ENCODE peak calls at places on chromosomes 11 and 22, in six cellular contexts. H, W, F, D, S and P are unnamed samples. For H3K4me1, the result is how much of the 10 kb centered on the place peaks cover.

GRCh38 chr22:25955323-25955722 is 213.3 kb downstream of the MYO18B start:
- ATAC-seq in D (no peak), H (no peak), W (no peak), S (no peak), F (no peak), P (no peak)

GRCh38 chr11:12199231-12199948 is 89.0 kb downstream of the MICAL2 start:
- ATAC-seq in D (no peak), S (peak), H (peak), F (no peak), W (no peak), P (no peak)

GRCh38 chr22:19289475-19290161 is 1.9 kb downstream of the CLTCL1 start:
- ATAC-seq in D (no peak), W (no peak), S (no peak), H (no peak), F (peak), P (no peak)

GRCh38 chr11:93571612-93572011 is 28.4 kb upstream of the SMCO4 start:
- ATAC-seq in W (no peak), H (no peak), S (no peak), D (no peak), F (no peak), P (no peak)

GRCh38 chr11:36363361-36364272 is 67.5 kb downstream of the PRR5L start:
- ATAC-seq in S (no peak), H (no peak), W (no peak), F (no peak), D (no peak), P (no peak)

GRCh38 chr11:123197711-123198110 is 2.7 kb upstream of the CLMP start:
- ATAC-seq in S (no peak), F (no peak), H (no peak), D (no peak), W (no peak), P (no peak)

GRCh38 chr11:105891685-105892084 is 130.4 kb downstream of the MSANTD4 start:
- ATAC-seq in W (no peak), H (no peak), S (no peak), D (no peak), F (no peak), P (no peak)

GRCh38 chr11:91946397-91947090 is 278.1 kb upstream of the FAT3 start:
- ATAC-seq in W (no peak), F (no peak), S (no peak), D (no peak), H (no peak), P (peak)

GRCh38 chr11:124915541-124916369 is 3.3 kb upstream of the HEPN1 start:
- ATAC-seq in D (no peak), W (no peak), S (no peak), H (no peak), F (no peak), P (no peak)

GRCh38 chr22:47042861-47043496 is 280.5 kb downstream of the TBC1D22A start:
- ATAC-seq in W (no peak), D (no peak), F (no peak), H (no peak), S (no peak), P (no peak)

GRCh38 chr11:118610773-118611432 is 3.5 kb downstream of the PHLDB1 start:
- ATAC-seq in W (peak), H (peak), F (peak), S (peak), D (peak), P (peak)

GRCh38 chr11:18792827-18793226 is 1.2 kb upstream of the PTPN5 start:
- ATAC-seq in D (no peak), H (no peak), F (no peak), W (no peak), S (no peak), P (no peak)

GRCh38 chr11:13318498-13319295 is 41.1 kb downstream of the BMAL1 start:
- ATAC-seq in W (no peak), S (no peak), H (peak), F (no peak), D (no peak), P (no peak)

GRCh38 chr11:115215694-115216615 is 288.3 kb downstream of the CADM1 start:
- ATAC-seq in D (no peak), W (no peak), H (no peak), F (no peak), S (no peak), P (no peak)

GRCh38 chr11:34773211-34773610 is 143.0 kb downstream of the APIP start:
- ATAC-seq in D (no peak), S (no peak), F (peak), W (no peak), H (no peak), P (no peak)

GRCh38 chr11:108698844-108699642 is 34.2 kb downstream of the DDX10 start:
- ATAC-seq in W (no peak), S (peak), D (no peak), H (peak), F (no peak), P (no peak)

GRCh38 chr11:85809191-85809590 is 1.8 kb downstream of the SYTL2 start:
- ATAC-seq in D (no peak), H (no peak), F (no peak), W (no peak), S (no peak), P (no peak)

GRCh38 chr11:58830693-58831301 is 13.7 kb downstream of the GLYATL2 start:
- ATAC-seq in W (peak), S (no peak), D (no peak), F (no peak), H (no peak), P (no peak)

GRCh38 chr22:45511847-45512261 is 9.2 kb downstream of the FBLN1 start:
- ATAC-seq in W (no peak), F (no peak), D (peak), H (peak), S (peak), P (peak)

GRCh38 chr11:86672007-86672621 is at the start of gene ME3:
- ATAC-seq in F (peak), W (peak), S (peak), D (peak), H (peak), P (peak)

GRCh38 chr11:83019888-83020579 is 51.7 kb downstream of the RAB30 start:
- ATAC-seq in H (no peak), D (peak), F (no peak), S (peak), W (peak), P (peak)

GRCh38 chr22:50620861-50621490 is 7.0 kb downstream of the ARSA start:
- ATAC-seq in D (peak), W (peak), H (peak), S (peak), F (peak), P (peak)

GRCh38 chr22:23835773-23836144 is 3.0 kb downstream of the DERL3 start:
- ATAC-seq in F (no peak), W (no peak), D (peak), H (no peak), S (no peak), P (no peak)

GRCh38 chr11:30059172-30059815 is 42.5 kb upstream of the KCNA4 start:
- ATAC-seq in W (no peak), S (no peak), H (no peak), D (no peak), F (no peak), P (no peak)

GRCh38 chr11:101862410-101863233 is 52.2 kb upstream of the CEP126 start:
- ATAC-seq in F (peak), S (peak), D (peak), H (peak), W (peak), P (peak)

GRCh38 chr11:79243412-79244174 is 197.2 kb downstream of the TENM4 start:
- ATAC-seq in S (no peak), W (no peak), F (no peak), D (peak), H (no peak), P (no peak)

GRCh38 chr11:123640029-123640428 is 14.4 kb downstream of the SCN3B start:
- ATAC-seq in F (no peak), S (no peak), D (no peak), H (no peak), W (no peak), P (no peak)

GRCh38 chr22:29856496-29856895 is 18.4 kb upstream of the ASCC2 start:
- ATAC-seq in H (no peak), W (no peak), F (no peak), D (no peak), S (no peak), P (no peak)

GRCh38 chr11:111941963-111942362 is 4.8 kb downstream of the DIXDC1 start:
- ATAC-seq in H (no peak), F (no peak), S (no peak), W (no peak), D (peak), P (no peak)

GRCh38 chr22:47053865-47054185 is 291.4 kb downstream of the TBC1D22A start:
- ATAC-seq in W (no peak), D (no peak), H (peak), S (no peak), F (no peak), P (no peak)

GRCh38 chr11:122076721-122077120 is 39.3 kb downstream of the BLID start:
- ATAC-seq in D (no peak), S (no peak), W (no peak), H (no peak), F (no peak), P (no peak)

GRCh38 chr22:50735739-50736030 is 2.3 kb upstream of the ACR start:
- ATAC-seq in W (no peak), H (no peak), S (no peak), F (no peak), D (no peak), P (no peak)

GRCh38 chr11:21806508-21806907 is 386.4 kb upstream of the ANO5 start:
- ATAC-seq in W (no peak), D (no peak), H (no peak), S (no peak), F (no peak), P (no peak)

GRCh38 chr11:69312418-69313399 is 18.8 kb downstream of the MYEOV start:
- ATAC-seq in S (no peak), H (peak), F (no peak), D (peak), W (no peak), P (no peak)

GRCh38 chr11:8917157-8917820 is 6.3 kb downstream of the AKIP1 start:
- ATAC-seq in S (peak), H (peak), D (peak), F (peak), W (peak), P (peak)

DNA sequence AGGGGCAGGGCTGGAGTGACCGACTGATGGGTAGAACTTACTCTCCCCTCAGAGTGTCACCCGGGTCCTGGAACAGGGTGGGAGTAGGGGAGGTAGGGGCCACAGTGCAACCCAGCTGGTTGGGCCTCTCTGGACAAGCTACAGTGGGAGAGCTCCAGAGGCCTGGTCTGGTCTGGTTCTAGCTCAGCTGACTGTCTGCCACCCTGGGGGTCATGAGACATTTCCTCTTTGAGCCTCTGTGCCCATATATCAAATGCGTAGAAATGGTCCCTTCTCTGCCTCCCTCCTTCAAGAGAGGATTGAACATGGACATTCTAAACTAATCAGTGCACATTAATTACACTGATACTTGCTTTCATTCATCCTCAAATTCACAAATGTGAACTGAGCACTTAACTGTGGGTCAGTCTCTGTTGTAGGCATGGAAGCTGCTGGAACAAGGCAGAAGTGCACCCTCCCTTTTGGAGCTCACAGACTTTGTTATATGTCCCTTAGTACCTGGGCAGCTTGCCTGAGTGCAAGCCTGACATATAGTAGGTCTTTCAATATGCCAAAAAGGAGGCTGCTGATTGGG is 25.6 kb downstream of the ARHGEF17 start:
- ATAC-seq in D (no peak), W (no peak), S (no peak), H (no peak), F (no peak), P (no peak)
- H3K4me1 ChIP-seq in D (under half), W (under half), S (half or more), H (under half), F (under half), P (half or more)

DNA sequence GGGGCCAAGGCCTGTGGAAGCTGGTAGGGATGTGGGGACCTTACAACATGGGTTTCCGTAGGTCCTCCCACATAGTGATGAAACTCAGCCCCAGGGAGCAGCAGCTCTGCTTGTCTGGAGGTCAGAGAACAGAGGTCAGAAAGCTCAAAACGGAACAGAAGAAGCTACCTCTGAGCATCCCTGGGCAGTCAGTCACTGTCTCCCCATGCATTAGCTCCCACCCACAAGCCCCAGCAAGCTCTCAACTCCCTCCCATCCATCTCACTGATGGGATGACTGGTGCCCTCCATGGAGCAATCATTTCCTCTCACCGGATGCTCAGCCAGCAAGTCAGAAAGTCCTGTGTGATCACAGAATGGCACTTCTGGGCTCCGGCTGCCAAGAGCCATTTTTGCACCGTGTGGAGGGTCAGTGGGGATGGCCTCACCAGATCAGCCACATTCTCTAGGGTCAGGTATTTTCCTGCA is 1.9 kb downstream of the TPP1 start:
- ATAC-seq in F (no peak), W (no peak), S (no peak), D (no peak), H (no peak), P (no peak)
- H3K27ac ChIP-seq in F (no peak), W (no peak), S (no peak), D (no peak), H (peak), P (no peak)

GRCh38 chr11:94585375-94585774 is 18.2 kb downstream of the PIWIL4 start:
- ATAC-seq in W (no peak), H (no peak), S (no peak), F (no peak), D (no peak), P (no peak)
- H3K4me3 ChIP-seq in W (no peak), H (no peak), S (no peak), F (no peak), D (no peak), P (no peak)

DNA sequence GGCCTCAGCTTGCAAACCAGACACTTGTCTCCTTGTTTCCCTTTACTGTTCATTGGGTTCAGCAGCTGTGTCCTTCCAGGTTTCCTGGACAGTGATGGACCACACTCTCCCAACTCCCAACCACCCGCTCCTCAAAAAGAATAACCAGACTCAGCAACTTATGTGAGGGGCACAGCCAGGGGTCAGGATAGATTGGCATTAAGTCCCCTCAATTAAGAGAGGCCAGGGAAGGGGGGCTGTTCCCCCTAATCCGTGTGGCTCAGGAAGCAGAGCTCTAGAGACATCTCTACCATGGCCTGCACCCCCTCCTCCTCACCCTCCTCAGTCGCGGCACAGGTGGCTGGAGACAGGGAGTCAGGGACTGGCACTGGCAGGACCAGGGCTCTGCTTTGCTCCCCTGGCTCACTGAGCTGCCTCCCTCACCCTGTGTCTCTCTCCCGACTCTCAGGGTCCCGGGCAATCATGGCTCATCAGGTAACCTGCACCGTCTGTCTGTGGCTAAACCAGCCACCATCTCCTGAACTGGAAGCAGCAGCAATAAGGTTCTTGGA is 111.7 kb downstream of the ZNF280B start:
- ATAC-seq in F (no peak), W (no peak), H (no peak), D (no peak), S (no peak), P (no peak)
- H3K4me1 ChIP-seq in F (under half), W (under half), H (under half), D (under half), S (under half), P (under half)

DNA sequence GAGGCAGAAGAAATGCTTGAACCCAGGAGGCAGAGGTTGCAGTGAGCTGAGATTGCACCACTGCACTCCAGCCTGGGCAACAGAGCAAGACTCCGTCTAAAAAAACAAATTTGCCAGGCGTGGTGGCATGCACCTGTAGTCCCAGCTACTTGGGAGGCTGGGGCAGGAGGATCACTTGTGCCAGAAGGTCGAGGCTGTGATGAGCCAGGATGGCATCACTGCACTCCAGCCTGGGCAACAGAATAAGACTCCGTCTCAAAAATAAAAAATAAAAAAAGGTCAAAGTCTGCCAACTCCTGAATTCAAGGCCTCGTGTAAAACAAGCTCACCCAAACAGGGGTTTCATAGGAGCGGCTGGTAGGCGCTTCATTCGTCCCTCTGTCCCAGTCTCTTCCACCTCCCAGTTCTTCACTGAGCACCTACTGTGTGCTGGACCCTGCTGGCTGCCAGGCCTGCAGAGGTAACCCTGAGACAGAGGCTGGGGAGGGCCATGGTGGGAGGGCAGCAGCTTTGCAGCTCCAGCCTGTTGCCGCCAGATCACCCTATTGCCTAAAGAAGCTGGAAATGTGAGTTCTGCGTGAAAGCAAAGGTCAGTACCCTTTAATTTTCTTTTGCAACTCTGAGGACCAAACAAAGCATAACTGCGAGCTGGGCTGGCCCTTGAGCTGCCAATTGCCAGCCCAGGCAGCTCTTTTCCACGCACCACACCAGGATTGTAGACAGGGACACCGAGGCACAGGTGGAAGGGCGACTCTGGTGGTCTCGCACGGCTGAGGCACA is 15.3 kb downstream of the RPL3 start:
- ATAC-seq in F (no peak), H (no peak), D (no peak), W (no peak), S (no peak), P (no peak)
- H3K27ac ChIP-seq in F (no peak), H (no peak), D (no peak), W (no peak), S (no peak), P (no peak)

GRCh38 chr11:65003282-65003681 is 6.5 kb upstream of the BATF2 start:
- ATAC-seq in H (no peak), W (no peak), S (no peak), F (no peak), D (no peak), P (no peak)
- H3K4me3 ChIP-seq in H (no peak), W (no peak), S (no peak), F (no peak), D (no peak), P (no peak)